ENCODE peak calls at places on chromosomes 13 and 19, in nine cellular contexts. One of them, this sample, is unnamed.

GRCh38 chr19:30161770-30162169 is 210.4 kb upstream of the ZNF536 start:
- DNase-seq in astrocyte: no peak
- DNase-seq in heart right ventricle: no peak
- DNase-seq in PC-3: no peak
- DNase-seq in pancreas: no peak
- DNase-seq in esophagus squamous epithelium: no peak
- DNase-seq in cardiac fibroblast: no peak
- DNase-seq in left ventricle myocardium inferior: no peak
- DNase-seq in AG04450: no peak
- DNase-seq in this sample: no peak

GRCh38 chr19:29810504-29810871 is 1.3 kb upstream of the CCNE1 start:
- DNase-seq in PC-3: peak
- DNase-seq in AG04450: no peak
- DNase-seq in pancreas: no peak
- DNase-seq in astrocyte: no peak
- DNase-seq in left ventricle myocardium inferior: no peak
- DNase-seq in esophagus squamous epithelium: no peak
- DNase-seq in heart right ventricle: peak
- DNase-seq in cardiac fibroblast: peak
- DNase-seq in this sample: no peak

GRCh38 chr13:113356594-113356993 is 7.3 kb downstream of the GRTP1 start:
- DNase-seq in esophagus squamous epithelium: no peak
- DNase-seq in heart right ventricle: no peak
- DNase-seq in astrocyte: no peak
- DNase-seq in cardiac fibroblast: no peak
- DNase-seq in pancreas: no peak
- DNase-seq in left ventricle myocardium inferior: no peak
- DNase-seq in AG04450: no peak
- DNase-seq in PC-3: no peak
- DNase-seq in this sample: no peak

GRCh38 chr19:58519087-58519354 is 589 bp downstream of the ZBTB45 start:
- DNase-seq in astrocyte: peak
- DNase-seq in heart right ventricle: peak
- DNase-seq in esophagus squamous epithelium: no peak
- DNase-seq in pancreas: peak
- DNase-seq in AG04450: no peak
- DNase-seq in left ventricle myocardium inferior: peak
- DNase-seq in PC-3: peak
- DNase-seq in cardiac fibroblast: peak
- DNase-seq in this sample: no peak

GRCh38 chr13:50574731-50575130 is 268.8 kb downstream of the DLEU7 start:
- DNase-seq in pancreas: no peak
- DNase-seq in PC-3: no peak
- DNase-seq in heart right ventricle: no peak
- DNase-seq in astrocyte: peak
- DNase-seq in left ventricle myocardium inferior: no peak
- DNase-seq in AG04450: no peak
- DNase-seq in cardiac fibroblast: peak
- DNase-seq in esophagus squamous epithelium: no peak
- DNase-seq in this sample: no peak

GRCh38 chr13:67299731-67300130 is 69.6 kb upstream of the PCDH9 start:
- DNase-seq in heart right ventricle: no peak
- DNase-seq in PC-3: peak
- DNase-seq in cardiac fibroblast: peak
- DNase-seq in esophagus squamous epithelium: no peak
- DNase-seq in AG04450: no peak
- DNase-seq in left ventricle myocardium inferior: no peak
- DNase-seq in astrocyte: peak
- DNase-seq in pancreas: no peak
- DNase-seq in this sample: no peak

GRCh38 chr13:48478401-48478800 is 54.5 kb downstream of the RCBTB2 start:
- DNase-seq in left ventricle myocardium inferior: no peak
- DNase-seq in pancreas: no peak
- DNase-seq in PC-3: no peak
- DNase-seq in esophagus squamous epithelium: no peak
- DNase-seq in cardiac fibroblast: peak
- DNase-seq in astrocyte: peak
- DNase-seq in heart right ventricle: no peak
- DNase-seq in AG04450: no peak
- DNase-seq in this sample: no peak

GRCh38 chr13:34416833-34417425 is 525.1 kb upstream of the NBEA start:
- DNase-seq in left ventricle myocardium inferior: peak
- DNase-seq in esophagus squamous epithelium: no peak
- DNase-seq in cardiac fibroblast: peak
- DNase-seq in PC-3: peak
- DNase-seq in heart right ventricle: peak
- DNase-seq in AG04450: peak
- DNase-seq in pancreas: no peak
- DNase-seq in astrocyte: peak
- DNase-seq in this sample: no peak

GRCh38 chr19:55690769-55691545 is 15.9 kb downstream of the EPN1 start:
- DNase-seq in PC-3: no peak
- DNase-seq in pancreas: no peak
- DNase-seq in cardiac fibroblast: no peak
- DNase-seq in esophagus squamous epithelium: no peak
- DNase-seq in AG04450: no peak
- DNase-seq in left ventricle myocardium inferior: no peak
- DNase-seq in astrocyte: no peak
- DNase-seq in heart right ventricle: no peak
- DNase-seq in this sample: no peak

GRCh38 chr13:92602560-92602959 is 624.0 kb upstream of the GPC6 start:
- DNase-seq in cardiac fibroblast: peak
- DNase-seq in pancreas: no peak
- DNase-seq in AG04450: no peak
- DNase-seq in left ventricle myocardium inferior: no peak
- DNase-seq in esophagus squamous epithelium: no peak
- DNase-seq in PC-3: no peak
- DNase-seq in heart right ventricle: no peak
- DNase-seq in astrocyte: peak
- DNase-seq in this sample: no peak

GRCh38 chr13:111911141-111911720 is 155.7 kb upstream of the SOX1 start:
- DNase-seq in esophagus squamous epithelium: no peak
- DNase-seq in cardiac fibroblast: no peak
- DNase-seq in heart right ventricle: no peak
- DNase-seq in PC-3: no peak
- DNase-seq in astrocyte: no peak
- DNase-seq in AG04450: no peak
- DNase-seq in pancreas: no peak
- DNase-seq in left ventricle myocardium inferior: no peak
- DNase-seq in this sample: no peak

GRCh38 chr13:83440465-83440864 is 441.8 kb downstream of the SLITRK1 start:
- DNase-seq in pancreas: no peak
- DNase-seq in astrocyte: no peak
- DNase-seq in AG04450: no peak
- DNase-seq in esophagus squamous epithelium: no peak
- DNase-seq in heart right ventricle: no peak
- DNase-seq in cardiac fibroblast: no peak
- DNase-seq in PC-3: no peak
- DNase-seq in left ventricle myocardium inferior: no peak
- DNase-seq in this sample: no peak

GRCh38 chr13:32956595-32956933 is 59.7 kb upstream of the KL start:
- DNase-seq in pancreas: no peak
- DNase-seq in heart right ventricle: no peak
- DNase-seq in esophagus squamous epithelium: no peak
- DNase-seq in AG04450: no peak
- DNase-seq in cardiac fibroblast: no peak
- DNase-seq in PC-3: no peak
- DNase-seq in left ventricle myocardium inferior: no peak
- DNase-seq in astrocyte: no peak
- DNase-seq in this sample: no peak

GRCh38 chr19:46131485-46132143 is 7.1 kb upstream of the IGFL3 start:
- DNase-seq in cardiac fibroblast: no peak
- DNase-seq in left ventricle myocardium inferior: no peak
- DNase-seq in pancreas: no peak
- DNase-seq in esophagus squamous epithelium: no peak
- DNase-seq in astrocyte: peak
- DNase-seq in heart right ventricle: no peak
- DNase-seq in AG04450: no peak
- DNase-seq in PC-3: no peak
- DNase-seq in this sample: no peak

GRCh38 chr19:46133777-46134231 is 9.3 kb upstream of the IGFL3 start:
- DNase-seq in cardiac fibroblast: no peak
- DNase-seq in esophagus squamous epithelium: no peak
- DNase-seq in left ventricle myocardium inferior: no peak
- DNase-seq in PC-3: no peak
- DNase-seq in AG04450: no peak
- DNase-seq in pancreas: no peak
- DNase-seq in heart right ventricle: no peak
- DNase-seq in astrocyte: peak
- DNase-seq in this sample: no peak

GRCh38 chr19:46133101-46133627 is 8.7 kb upstream of the IGFL3 start:
- DNase-seq in astrocyte: peak
- DNase-seq in esophagus squamous epithelium: no peak
- DNase-seq in cardiac fibroblast: peak
- DNase-seq in heart right ventricle: peak
- DNase-seq in PC-3: peak
- DNase-seq in left ventricle myocardium inferior: no peak
- DNase-seq in AG04450: peak
- DNase-seq in pancreas: peak
- DNase-seq in this sample: no peak

GRCh38 chr19:46134527-46134926 is 10.0 kb upstream of the IGFL3 start:
- DNase-seq in pancreas: no peak
- DNase-seq in heart right ventricle: no peak
- DNase-seq in esophagus squamous epithelium: no peak
- DNase-seq in cardiac fibroblast: peak
- DNase-seq in AG04450: peak
- DNase-seq in left ventricle myocardium inferior: no peak
- DNase-seq in PC-3: no peak
- DNase-seq in astrocyte: peak
- DNase-seq in this sample: no peak

GRCh38 chr19:46132508-46133100 is 8.1 kb upstream of the IGFL3 start:
- DNase-seq in esophagus squamous epithelium: no peak
- DNase-seq in pancreas: no peak
- DNase-seq in AG04450: no peak
- DNase-seq in heart right ventricle: no peak
- DNase-seq in PC-3: no peak
- DNase-seq in cardiac fibroblast: no peak
- DNase-seq in left ventricle myocardium inferior: no peak
- DNase-seq in astrocyte: no peak
- DNase-seq in this sample: no peak
- H3K4me3 ChIP-seq in esophagus squamous epithelium: peak
- H3K4me3 ChIP-seq in pancreas: no peak
- H3K4me3 ChIP-seq in AG04450: peak
- H3K4me3 ChIP-seq in heart right ventricle: no peak
- H3K4me3 ChIP-seq in PC-3: no peak
- H3K4me3 ChIP-seq in cardiac fibroblast: peak
- H3K4me3 ChIP-seq in left ventricle myocardium inferior: no peak
- H3K4me3 ChIP-seq in astrocyte: peak
- H3K4me3 ChIP-seq in this sample: no peak

DNA sequence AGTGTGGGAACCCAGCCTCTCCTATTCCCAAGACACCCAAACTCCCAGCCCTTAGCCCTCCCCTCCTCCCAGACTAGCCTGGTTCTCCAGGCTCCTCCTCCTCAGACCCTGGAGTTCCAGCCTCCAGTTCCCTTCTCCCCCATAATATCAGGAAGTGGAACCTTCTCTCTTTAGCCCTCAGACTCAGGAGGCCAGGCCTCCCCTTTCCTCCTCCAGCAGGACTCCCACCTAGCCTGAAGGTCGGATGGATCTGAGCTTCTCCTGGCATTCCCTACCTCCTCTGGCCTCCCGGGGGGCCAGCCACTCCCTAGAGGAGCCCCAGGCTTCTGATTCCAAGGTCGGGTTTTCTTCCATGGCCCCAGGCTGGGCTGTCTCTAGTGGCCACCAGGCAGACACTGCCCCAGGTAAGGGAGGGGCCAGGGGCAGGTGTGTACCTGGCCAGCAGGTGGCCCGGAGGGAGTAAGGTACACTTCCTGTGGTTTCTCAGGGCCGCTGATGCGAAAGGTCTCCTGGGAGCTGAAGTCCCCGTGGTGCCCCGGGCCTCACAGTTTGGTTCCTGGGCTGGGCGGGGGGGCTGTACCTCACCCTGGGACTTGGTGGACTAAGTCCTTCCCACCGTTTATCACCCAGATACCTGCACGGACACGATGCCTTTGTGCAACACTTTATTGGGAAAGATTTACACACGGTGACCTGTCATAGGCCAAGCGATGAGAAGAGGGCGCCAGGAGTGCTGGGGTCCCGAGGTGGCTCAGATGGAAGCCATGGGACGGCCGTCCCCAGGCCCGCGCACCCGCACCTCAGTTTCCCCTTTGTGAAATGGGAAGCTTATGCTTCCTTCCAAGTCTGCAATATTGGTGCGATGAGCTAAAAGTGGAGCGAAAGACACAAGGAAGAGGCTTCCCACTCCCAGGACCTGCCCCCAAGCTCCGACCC is at the start of gene TMC4:
- DNase-seq in esophagus squamous epithelium: no peak
- DNase-seq in cardiac fibroblast: no peak
- DNase-seq in AG04450: no peak
- DNase-seq in pancreas: peak
- DNase-seq in heart right ventricle: peak
- DNase-seq in left ventricle myocardium inferior: no peak
- DNase-seq in astrocyte: no peak
- DNase-seq in PC-3: peak
- DNase-seq in this sample: no peak
- TF ChIP-seq CTCF in esophagus squamous epithelium: peak
- TF ChIP-seq CTCF in cardiac fibroblast: no peak
- TF ChIP-seq CTCF in AG04450: no peak
- TF ChIP-seq CTCF in pancreas: peak
- TF ChIP-seq CTCF in heart right ventricle: no peak
- TF ChIP-seq CTCF in left ventricle myocardium inferior: no peak
- TF ChIP-seq CTCF in astrocyte: no peak
- TF ChIP-seq CTCF in PC-3: peak
- TF ChIP-seq CTCF in this sample: peak

DNA sequence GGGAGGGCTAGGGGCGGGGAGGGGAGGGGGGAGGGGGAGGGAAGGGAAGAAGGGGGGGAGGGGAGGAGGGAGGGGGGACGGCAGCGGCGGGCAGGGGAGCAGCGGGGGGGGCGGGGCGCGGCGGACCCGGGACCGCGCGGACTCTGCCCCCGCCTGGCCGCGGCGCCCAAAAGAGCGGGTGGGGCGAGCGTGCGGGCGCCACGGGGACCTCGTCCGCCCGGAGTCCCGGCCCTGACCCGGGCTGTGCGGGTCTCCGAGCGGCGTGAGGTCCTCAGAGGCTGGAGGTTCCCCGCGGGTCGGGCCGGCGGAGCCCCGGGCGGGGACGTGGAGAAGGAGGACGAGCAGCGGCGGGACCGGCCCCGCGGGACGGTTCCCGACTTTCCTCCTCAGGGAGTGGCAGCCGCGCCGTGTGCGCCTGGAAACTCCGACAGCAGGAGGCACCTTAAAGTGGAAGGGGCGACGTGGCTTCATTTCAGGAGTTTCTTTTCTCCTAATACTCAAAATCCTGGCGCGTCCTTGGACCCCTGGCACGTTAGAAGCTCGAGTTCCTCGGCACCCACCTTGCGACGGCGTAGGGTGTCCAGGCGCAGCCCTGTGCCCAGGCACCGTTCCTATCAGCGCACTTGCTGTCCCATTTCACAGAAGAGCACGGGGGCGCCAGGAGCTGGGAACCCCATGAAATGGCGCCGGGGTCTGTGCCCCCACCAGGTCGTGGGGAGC is 518 bp upstream of the PLPP2 start:
- DNase-seq in pancreas: no peak
- DNase-seq in PC-3: no peak
- DNase-seq in left ventricle myocardium inferior: no peak
- DNase-seq in AG04450: no peak
- DNase-seq in heart right ventricle: no peak
- DNase-seq in astrocyte: no peak
- DNase-seq in cardiac fibroblast: no peak
- DNase-seq in esophagus squamous epithelium: no peak
- DNase-seq in this sample: no peak
- H3K4me3 ChIP-seq in pancreas: peak
- H3K4me3 ChIP-seq in PC-3: no peak
- H3K4me3 ChIP-seq in left ventricle myocardium inferior: peak
- H3K4me3 ChIP-seq in AG04450: no peak
- H3K4me3 ChIP-seq in heart right ventricle: peak
- H3K4me3 ChIP-seq in astrocyte: no peak
- H3K4me3 ChIP-seq in cardiac fibroblast: no peak
- H3K4me3 ChIP-seq in esophagus squamous epithelium: peak
- H3K4me3 ChIP-seq in this sample: no peak

GRCh38 chr19:3251229-3251628 is 26.8 kb downstream of the CELF5 start:
- DNase-seq in heart right ventricle: no peak
- DNase-seq in cardiac fibroblast: no peak
- DNase-seq in PC-3: no peak
- DNase-seq in esophagus squamous epithelium: no peak
- DNase-seq in left ventricle myocardium inferior: no peak
- DNase-seq in astrocyte: no peak
- DNase-seq in pancreas: no peak
- DNase-seq in AG04450: no peak
- DNase-seq in this sample: no peak
- TF ChIP-seq CTCF in heart right ventricle: no peak
- TF ChIP-seq CTCF in cardiac fibroblast: no peak
- TF ChIP-seq CTCF in PC-3: no peak
- TF ChIP-seq CTCF in esophagus squamous epithelium: no peak
- TF ChIP-seq CTCF in left ventricle myocardium inferior: no peak
- TF ChIP-seq CTCF in astrocyte: no peak
- TF ChIP-seq CTCF in pancreas: no peak
- TF ChIP-seq CTCF in AG04450: no peak
- TF ChIP-seq CTCF in this sample: no peak

This sample was measured in GM12864.